ENCODE peak calls at places on chromosomes 13 and 19, in eight cellular contexts. T is mesothelial cell of epicardium, P is mammary epithelial cell, U is cardiac muscle cell, H is hepatocyte, D is GM12864, J is Peyer's patch, L is HFF-Myc. N is an unnamed sample.

GRCh38 chr13:26062853-26063444 is 11.1 kb upstream of the SHISA2 start:
- DNase-seq in T (no peak), P (peak; percentile 53), U (peak; percentile 77), H (peak; percentile 66), D (no peak), J (no peak), L (peak; percentile 25), N (peak; percentile 26)

GRCh38 chr13:38381840-38382239 is 32.2 kb downstream of the UFM1 start:
- DNase-seq in T (no peak), P (no peak), U (peak; percentile 56), H (no peak), D (no peak), J (no peak), L (no peak), N (no peak)

GRCh38 chr19:4624733-4625362 is 14.5 kb upstream of the TNFAIP8L1 start:
- DNase-seq in T (no peak), P (peak; percentile 37), U (peak; percentile 41), H (peak; percentile 48), D (no peak), J (no peak), L (no peak), N (no peak)

GRCh38 chr13:62176051-62176450 is 760.4 kb upstream of the PCDH20 start:
- DNase-seq in T (no peak), P (no peak), U (no peak), H (no peak), D (no peak), J (no peak), L (no peak), N (no peak)

GRCh38 chr13:36135876-36136275 is 4.7 kb upstream of the DCLK1 start:
- DNase-seq in T (no peak), P (no peak), U (no peak), H (no peak), D (no peak), J (no peak), L (no peak), N (no peak)

GRCh38 chr13:28792992-28793391 is 27.1 kb upstream of the MTUS2 start:
- DNase-seq in T (no peak), P (peak; percentile 6), U (peak; percentile 77), H (no peak), D (no peak), J (no peak), L (peak; percentile 31), N (no peak)

GRCh38 chr13:104006625-104007061 is 940.4 kb upstream of the SLC10A2 start:
- DNase-seq in T (no peak), P (no peak), U (peak; percentile 62), H (no peak), D (no peak), J (no peak), L (no peak), N (no peak)

GRCh38 chr19:30596813-30597399 is 224.7 kb downstream of the ZNF536 start:
- DNase-seq in T (no peak), P (no peak), U (no peak), H (no peak), D (no peak), J (no peak), L (no peak), N (no peak)

GRCh38 chr13:39349391-39349790 is 253.6 kb downstream of the LHFPL6 start:
- DNase-seq in T (no peak), P (no peak), U (no peak), H (no peak), D (no peak), J (no peak), L (no peak), N (no peak)

GRCh38 chr19:51749979-51750378 is 1.7 kb downstream of the FPR1 start:
- DNase-seq in T (no peak), P (peak; percentile 86), U (peak; percentile 59), H (no peak), D (no peak), J (no peak), L (no peak), N (no peak)

GRCh38 chr19:28468701-28469459 is 744.1 kb downstream of the UQCRFS1 start:
- DNase-seq in T (no peak), P (no peak), U (peak; percentile 40), H (peak; percentile 79), D (no peak), J (peak; percentile 47), L (no peak), N (peak; percentile 83)

GRCh38 chr13:45231722-45232121 is 30.9 kb upstream of the KCTD4 start:
- DNase-seq in T (no peak), P (no peak), U (peak; percentile 56), H (no peak), D (no peak), J (no peak), L (no peak), N (no peak)

GRCh38 chr13:45406421-45406820 is 11.8 kb downstream of the SLC25A30 start:
- DNase-seq in T (no peak), P (no peak), U (no peak), H (no peak), D (no peak), J (no peak), L (no peak), N (no peak)

GRCh38 chr19:7868326-7868670 is 5.9 kb downstream of the PRR36 start:
- DNase-seq in T (no peak), P (no peak), U (no peak), H (no peak), D (no peak), J (peak; percentile 57), L (no peak), N (no peak)

GRCh38 chr13:38398810-38399493 is 49.3 kb downstream of the UFM1 start:
- DNase-seq in T (no peak), P (peak; percentile 95), U (peak; percentile 76), H (peak; percentile 15), D (no peak), J (no peak), L (peak; percentile 74), N (no peak)

GRCh38 chr19:18006895-18007604 is 920 bp upstream of the ARRDC2 start:
- DNase-seq in T (peak; percentile 91), P (peak; percentile 69), U (peak; percentile 80), H (peak; percentile 89), D (no peak), J (peak; percentile 92), L (no peak), N (peak; percentile 87)

GRCh38 chr13:62702502-62702901 is 1286.9 kb upstream of the PCDH20 start:
- DNase-seq in T (no peak), P (no peak), U (no peak), H (no peak), D (no peak), J (no peak), L (no peak), N (no peak)

GRCh38 chr13:20270163-20270865 is 38.2 kb upstream of the GJB6 start:
- DNase-seq in T (peak; percentile 61), P (peak; percentile 64), U (peak; percentile 17), H (peak; percentile 40), D (no peak), J (no peak), L (no peak), N (no peak)

GRCh38 chr13:101406787-101407186 is 9.5 kb downstream of the NALCN start:
- DNase-seq in T (no peak), P (peak; percentile 25), U (no peak), H (no peak), D (no peak), J (no peak), L (no peak), N (no peak)

GRCh38 chr19:41307090-41307875 is 2.7 kb upstream of the CCDC97 start:
- DNase-seq in T (no peak), P (no peak), U (no peak), H (no peak), D (no peak), J (no peak), L (no peak), N (no peak)

GRCh38 chr19:35156673-35157014 is 2.1 kb downstream of the FXYD5 start:
- DNase-seq in T (no peak), P (no peak), U (no peak), H (no peak), D (no peak), J (no peak), L (no peak), N (no peak)

GRCh38 chr13:90518398-90518797 is 829.1 kb upstream of the MIR17HG start:
- DNase-seq in T (no peak), P (no peak), U (no peak), H (no peak), D (no peak), J (no peak), L (no peak), N (no peak)

GRCh38 chr13:90519157-90519556 is 828.3 kb upstream of the MIR17HG start:
- DNase-seq in T (no peak), P (no peak), U (no peak), H (no peak), D (no peak), J (no peak), L (no peak), N (no peak)
- TF ChIP-seq CTCF in T (no peak), P (no peak), U (no peak), H (no peak), D (no peak), J (no peak), L (no peak), N (no peak)

DNA sequence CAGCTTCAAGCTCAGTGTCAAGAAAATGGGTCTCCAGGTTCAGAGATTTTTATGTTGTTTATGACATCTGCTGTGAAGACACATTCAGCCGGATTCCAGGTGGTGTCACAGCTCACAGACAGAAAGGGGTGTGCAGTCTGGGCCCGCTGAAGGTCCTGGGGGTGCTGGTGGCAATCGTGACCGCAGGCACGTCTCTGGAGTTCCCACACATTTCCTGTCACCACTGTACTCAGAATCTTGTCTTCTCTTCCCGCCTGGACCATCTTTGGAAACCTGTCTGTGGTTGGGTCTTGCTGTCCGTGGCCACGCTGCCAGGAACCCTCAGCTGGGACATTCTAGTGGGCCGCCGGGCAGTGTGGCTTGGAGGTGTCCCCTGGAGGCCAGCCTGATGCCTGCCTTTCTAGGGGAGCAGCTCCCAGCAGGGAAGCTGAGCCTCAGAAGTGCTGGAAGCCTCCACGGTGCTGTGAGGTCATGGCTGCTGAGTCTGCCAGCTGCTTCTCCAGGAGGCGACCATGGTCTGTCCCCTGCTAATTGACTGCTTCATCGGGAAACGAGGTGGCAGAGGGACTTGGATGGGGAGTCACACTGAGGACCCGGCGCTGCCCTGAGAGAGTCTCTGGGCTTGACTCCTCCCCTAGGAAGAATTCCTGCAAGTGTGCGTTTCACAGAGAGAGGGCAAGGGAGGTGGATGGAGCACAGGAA is 3.7 kb downstream of the TEX29 start:
- DNase-seq in T (no peak), P (no peak), U (no peak), H (no peak), D (no peak), J (peak; percentile 32), L (no peak), N (no peak)
- TF ChIP-seq CTCF in T (no peak), P (no peak), U (no peak), H (no peak), D (no peak), J (no peak), L (no peak), N (no peak)

GRCh38 chr19:13152356-13152853 is 2.2 kb downstream of the IER2 start:
- DNase-seq in T (no peak), P (no peak), U (no peak), H (no peak), D (no peak), J (no peak), L (no peak), N (no peak)
- TF ChIP-seq CTCF in T (no peak), P (no peak), U (no peak), H (no peak), D (no peak), J (no peak), L (no peak), N (no peak)

DNA sequence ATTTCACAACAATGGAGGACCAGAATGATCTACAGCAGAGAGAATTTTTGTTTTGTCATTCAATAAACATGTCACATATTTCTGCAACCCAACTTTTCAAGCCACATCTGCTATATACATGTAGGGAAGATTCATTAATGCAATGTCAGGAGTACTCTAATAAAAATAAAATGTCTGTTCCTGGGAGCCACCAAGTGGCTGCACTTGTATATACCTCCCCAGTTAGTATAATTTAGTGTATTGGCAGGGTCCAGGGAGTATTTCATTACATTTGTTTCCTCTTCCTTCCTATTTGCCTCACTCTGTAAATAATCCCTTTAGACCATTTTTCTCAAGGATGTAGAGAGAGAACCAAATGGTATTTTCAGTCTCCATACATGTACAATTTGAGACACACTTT is 1169.0 kb downstream of the DIAPH3 start:
- DNase-seq in T (no peak), P (no peak), U (no peak), H (no peak), D (no peak), J (no peak), L (no peak), N (no peak)
- TF ChIP-seq CTCF in T (no peak), P (no peak), U (peak; percentile 8), H (peak; percentile 13), D (no peak), J (no peak), L (no peak), N (no peak)